ENCODE peak calls at places on chromosomes 12 and 14, in four cellular contexts. W, M, Y and T are unnamed samples.

GRCh38 chr12:78229491-78230209 is 399.0 kb downstream of the NAV3 start:
- DNase-seq in W (no peak), M (no peak), Y (peak; percentile 49), T (peak; percentile 61)

GRCh38 chr12:105721051-105721825 is 390.7 kb downstream of the C12orf75 start:
- DNase-seq in W (no peak), M (no peak), Y (no peak), T (no peak)

GRCh38 chr12:89497467-89497866 is 27.1 kb downstream of the GALNT4 start:
- DNase-seq in W (no peak), M (no peak), Y (no peak), T (no peak)

GRCh38 chr14:65850429-65851145 is 438.1 kb downstream of the FUT8 start:
- DNase-seq in W (no peak), M (no peak), Y (no peak), T (no peak)

GRCh38 chr12:131229426-131230339 is 276.0 kb downstream of the ADGRD1 start:
- DNase-seq in W (no peak), M (peak; percentile 59), Y (peak; percentile 35), T (no peak)

GRCh38 chr14:105931808-105932483 is 405.6 kb downstream of the TMEM121 start:
- DNase-seq in W (no peak), M (peak; percentile 5), Y (no peak), T (no peak)

GRCh38 chr12:2779281-2779680 is 15.5 kb upstream of the FKBP4 start:
- DNase-seq in W (no peak), M (no peak), Y (no peak), T (peak; percentile 23)

GRCh38 chr12:128918910-128919309 is 65.6 kb downstream of the GLT1D1 start:
- DNase-seq in W (no peak), M (no peak), Y (no peak), T (no peak)

GRCh38 chr12:118853634-118854033 is 127.7 kb upstream of the SRRM4 start:
- DNase-seq in W (no peak), M (no peak), Y (no peak), T (peak; percentile 44)

GRCh38 chr12:118850244-118850825 is 131.0 kb upstream of the SRRM4 start:
- DNase-seq in W (no peak), M (no peak), Y (no peak), T (peak; percentile 34)

GRCh38 chr14:39558525-39558924 is 126.3 kb upstream of the FBXO33 start:
- DNase-seq in W (no peak), M (no peak), Y (no peak), T (no peak)

GRCh38 chr14:87108726-87109125 is 884.3 kb downstream of the GALC start:
- DNase-seq in W (no peak), M (no peak), Y (no peak), T (no peak)

GRCh38 chr12:32357601-32358249 is 41.6 kb upstream of the FGD4 start:
- DNase-seq in W (no peak), M (no peak), Y (no peak), T (no peak)

GRCh38 chr12:7856516-7856915 is 16.2 kb downstream of the SLC2A14 start:
- DNase-seq in W (no peak), M (no peak), Y (no peak), T (no peak)

GRCh38 chr12:119624971-119625370 is 31.4 kb downstream of the TMEM233 start:
- DNase-seq in W (peak; percentile 8), M (no peak), Y (no peak), T (no peak)

GRCh38 chr12:90589966-90590365 is 365.0 kb downstream of the CCER1 start:
- DNase-seq in W (no peak), M (no peak), Y (no peak), T (no peak)

GRCh38 chr12:11718768-11719253 is 69.3 kb downstream of the ETV6 start:
- DNase-seq in W (no peak), M (no peak), Y (no peak), T (no peak)

GRCh38 chr12:11722071-11722470 is 72.6 kb downstream of the ETV6 start:
- DNase-seq in W (no peak), M (no peak), Y (no peak), T (no peak)

GRCh38 chr12:11717533-11717961 is 68.1 kb downstream of the ETV6 start:
- DNase-seq in W (no peak), M (no peak), Y (no peak), T (no peak)

GRCh38 chr12:11718105-11718504 is 68.6 kb downstream of the ETV6 start:
- DNase-seq in W (no peak), M (no peak), Y (no peak), T (no peak)

DNA sequence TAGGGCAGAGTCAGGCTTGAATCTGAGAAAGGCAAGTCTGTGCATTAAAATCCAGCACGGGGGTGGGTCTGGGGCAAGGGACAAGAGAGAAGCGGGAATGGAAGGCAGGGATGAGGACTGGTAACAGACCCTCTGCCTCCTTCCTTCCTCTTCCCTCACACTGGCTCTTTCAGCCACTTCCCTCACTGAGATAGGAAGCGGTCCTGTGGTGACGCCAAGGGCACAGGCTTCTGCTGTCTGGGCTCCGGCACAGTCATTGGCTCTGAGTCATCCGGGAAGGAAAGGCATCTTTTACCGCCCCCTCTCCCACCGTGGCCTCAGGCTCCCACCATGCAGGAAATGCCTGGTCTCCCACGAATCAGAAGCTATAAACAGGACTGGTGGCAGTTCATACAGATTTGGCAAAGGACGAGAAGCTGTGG is 70.2 kb downstream of the ETV6 start:
- DNase-seq in W (no peak), M (peak; percentile 66), Y (peak; percentile 81), T (no peak)
- TF ChIP-seq POLR2A in W (no peak), M (no peak), Y (no peak), T (no peak)

DNA sequence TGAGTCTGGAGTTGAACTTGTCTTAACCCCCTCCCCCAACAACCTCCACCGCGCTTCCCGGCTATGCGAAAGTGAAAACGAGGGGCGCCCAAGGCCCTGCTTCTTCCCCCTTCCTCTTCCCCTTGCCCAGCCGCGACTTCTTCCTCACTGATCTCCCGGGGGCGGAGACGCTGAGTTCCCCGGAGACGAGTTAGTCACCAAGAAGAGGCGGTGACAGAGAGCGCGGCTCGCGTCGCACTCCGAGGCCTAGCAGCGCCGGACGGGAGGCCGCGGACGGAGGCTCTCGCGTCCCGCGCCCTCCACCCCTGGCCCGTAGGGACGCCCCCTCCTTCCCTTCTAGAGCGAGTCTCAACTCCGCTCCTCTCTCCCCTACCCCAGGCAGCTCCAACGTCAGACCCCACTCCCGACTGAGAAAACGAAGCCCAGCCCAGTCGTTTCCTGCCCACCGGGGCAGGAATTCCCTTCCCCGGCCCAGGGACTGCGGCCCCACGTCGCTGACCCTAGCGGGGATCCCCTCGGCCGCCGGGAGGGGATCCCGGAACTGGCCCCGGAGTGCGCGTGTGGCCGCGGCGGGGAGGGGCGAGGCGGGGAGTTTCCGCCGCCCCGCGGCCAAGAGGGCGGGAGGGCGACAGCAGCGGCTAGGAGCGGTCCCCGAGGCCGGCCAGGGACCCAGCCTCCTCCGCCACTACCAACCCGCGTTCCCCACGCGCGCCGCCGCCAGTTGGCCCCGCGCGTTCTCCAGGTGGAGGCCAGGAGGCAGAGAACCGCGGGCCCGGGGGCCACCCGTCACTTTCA is 1.4 kb downstream of the BAZ1A start:
- DNase-seq in W (peak; percentile 64), M (peak; percentile 89), Y (peak; percentile 89), T (peak; percentile 96)
- TF ChIP-seq POLR2A in W (peak; percentile 50), M (no peak), Y (peak; percentile 73), T (peak; percentile 85)

GRCh38 chr12:56129210-56129691 is 1.2 kb downstream of the ESYT1 start:
- DNase-seq in W (peak; percentile 74), M (peak; percentile 79), Y (peak; percentile 59), T (peak; percentile 74)
- TF ChIP-seq POLR2A in W (peak; percentile 20), M (no peak), Y (no peak), T (peak; percentile 28)

DNA sequence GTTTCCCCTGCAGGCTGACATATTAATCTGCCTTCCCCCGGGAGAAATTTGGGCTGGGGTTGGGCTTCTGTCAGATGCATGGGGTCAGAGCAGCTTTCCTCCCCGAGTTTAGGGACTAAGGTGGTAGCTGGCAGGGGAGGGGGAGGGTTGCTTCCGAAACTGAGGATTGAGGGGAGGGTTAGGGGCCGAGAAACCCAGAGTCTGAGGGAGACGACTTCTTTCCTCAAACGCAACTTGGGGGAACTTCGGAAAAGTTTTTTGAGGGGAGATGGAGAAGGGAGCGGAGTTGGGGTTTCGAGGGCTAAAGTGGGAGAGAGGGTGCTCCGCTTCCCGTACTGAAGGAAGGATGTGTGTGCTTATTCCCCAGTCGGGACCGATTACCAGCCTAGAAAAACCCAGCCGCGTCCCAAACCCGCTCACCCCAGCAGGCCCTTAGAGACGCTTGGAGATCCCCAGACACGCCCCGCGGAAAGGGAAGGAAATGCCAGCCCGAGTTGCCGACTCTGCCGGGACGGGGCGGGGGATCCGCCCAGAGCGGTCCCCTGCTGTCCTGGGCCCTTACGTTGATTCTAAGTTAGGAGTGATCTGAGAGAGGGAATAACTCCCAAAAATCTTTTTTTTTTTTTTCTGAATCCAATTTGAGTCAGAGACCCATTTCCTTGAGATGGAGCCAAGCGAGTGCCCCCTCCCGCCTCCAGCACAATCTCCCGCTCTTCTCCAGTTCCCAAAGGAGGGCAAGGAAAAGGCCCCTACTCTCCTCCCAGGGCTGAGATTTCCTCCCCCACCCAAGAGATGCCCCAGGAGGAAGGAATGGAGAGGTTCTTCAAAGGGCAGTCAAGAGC is 61.9 kb downstream of the SMUG1 start:
- DNase-seq in W (peak; percentile 86), M (peak; percentile 54), Y (peak; percentile 51), T (no peak)
- TF ChIP-seq POLR2A in W (peak; percentile 72), M (no peak), Y (peak; percentile 18), T (no peak)

GRCh38 chr14:24130717-24131548 is 474 bp downstream of the FITM1 start:
- DNase-seq in W (no peak), M (peak; percentile 81), Y (peak; percentile 88), T (no peak)
- TF ChIP-seq POLR2A in W (no peak), M (no peak), Y (no peak), T (no peak)

GRCh38 chr12:113158439-113159203 is 9.1 kb downstream of the CFAP73 start:
- DNase-seq in W (no peak), M (no peak), Y (no peak), T (no peak)

GRCh38 chr12:113159937-113160336 is 10.4 kb downstream of the CFAP73 start:
- DNase-seq in W (no peak), M (no peak), Y (no peak), T (no peak)

GRCh38 chr12:113155641-113156040 is 6.1 kb downstream of the CFAP73 start:
- DNase-seq in W (no peak), M (no peak), Y (no peak), T (no peak)

GRCh38 chr12:113155060-113155459 is 5.5 kb downstream of the CFAP73 start:
- DNase-seq in W (no peak), M (no peak), Y (no peak), T (no peak)

GRCh38 chr12:113157218-113157859 is 7.8 kb downstream of the CFAP73 start:
- DNase-seq in W (no peak), M (no peak), Y (no peak), T (no peak)
- TF ChIP-seq POLR2A in W (no peak), M (no peak), Y (no peak), T (no peak)

GRCh38 chr12:53046655-53047220 is 3.1 kb upstream of the TNS2 start:
- DNase-seq in W (peak; percentile 93), M (peak; percentile 91), Y (peak; percentile 94), T (peak; percentile 63)
- TF ChIP-seq POLR2A in W (peak; percentile 97), M (peak; percentile 82), Y (peak; percentile 98), T (peak; percentile 26)